ENCODE peak calls at places on chromosomes 7 and 10, in ten cellular contexts. One of them, this sample, is unnamed. For H3K9me3 and H3K36me3, the result is how much of the 10 kb centered on the place peaks cover.

GRCh38 chr7:41769162-41769561 is 66.3 kb upstream of the INHBA start:
- DNase-seq in endothelial cell of umbilical vein: no peak
- DNase-seq in K562: no peak
- DNase-seq in tibial artery: no peak
- DNase-seq in uterus: no peak
- DNase-seq in mucosa of descending colon: no peak
- DNase-seq in trophoblast cell: no peak
- DNase-seq in cardiac muscle cell: no peak
- DNase-seq in pancreas: no peak
- DNase-seq in HCT116: no peak
- DNase-seq in this sample: no peak

GRCh38 chr10:132872658-132873057 is 69.7 kb downstream of the CFAP46 start:
- DNase-seq in cardiac muscle cell: no peak
- DNase-seq in mucosa of descending colon: no peak
- DNase-seq in tibial artery: peak
- DNase-seq in endothelial cell of umbilical vein: no peak
- DNase-seq in pancreas: peak
- DNase-seq in HCT116: no peak
- DNase-seq in K562: no peak
- DNase-seq in uterus: no peak
- DNase-seq in trophoblast cell: no peak
- DNase-seq in this sample: no peak

GRCh38 chr10:3876563-3876962 is 91.6 kb upstream of the KLF6 start:
- DNase-seq in trophoblast cell: peak
- DNase-seq in mucosa of descending colon: no peak
- DNase-seq in cardiac muscle cell: no peak
- DNase-seq in endothelial cell of umbilical vein: no peak
- DNase-seq in tibial artery: no peak
- DNase-seq in HCT116: no peak
- DNase-seq in K562: no peak
- DNase-seq in uterus: no peak
- DNase-seq in pancreas: no peak
- DNase-seq in this sample: no peak

GRCh38 chr10:21758239-21758638 is 224.2 kb downstream of the MLLT10 start:
- DNase-seq in cardiac muscle cell: no peak
- DNase-seq in HCT116: no peak
- DNase-seq in endothelial cell of umbilical vein: no peak
- DNase-seq in tibial artery: no peak
- DNase-seq in trophoblast cell: no peak
- DNase-seq in mucosa of descending colon: no peak
- DNase-seq in uterus: no peak
- DNase-seq in pancreas: no peak
- DNase-seq in K562: no peak
- DNase-seq in this sample: no peak

GRCh38 chr10:69272620-69273019 is 5.7 kb upstream of the HK1 start:
- DNase-seq in HCT116: no peak
- DNase-seq in trophoblast cell: peak
- DNase-seq in mucosa of descending colon: no peak
- DNase-seq in tibial artery: no peak
- DNase-seq in pancreas: no peak
- DNase-seq in uterus: no peak
- DNase-seq in endothelial cell of umbilical vein: peak
- DNase-seq in cardiac muscle cell: peak
- DNase-seq in K562: no peak
- DNase-seq in this sample: no peak

GRCh38 chr10:107067843-107068242 is 96.7 kb downstream of the SORCS1 start:
- DNase-seq in K562: no peak
- DNase-seq in trophoblast cell: no peak
- DNase-seq in uterus: no peak
- DNase-seq in HCT116: no peak
- DNase-seq in endothelial cell of umbilical vein: no peak
- DNase-seq in mucosa of descending colon: no peak
- DNase-seq in cardiac muscle cell: no peak
- DNase-seq in pancreas: no peak
- DNase-seq in tibial artery: no peak
- DNase-seq in this sample: no peak

GRCh38 chr10:71921319-71922027 is 42.7 kb upstream of the CHST3 start:
- DNase-seq in K562: no peak
- DNase-seq in uterus: peak
- DNase-seq in endothelial cell of umbilical vein: no peak
- DNase-seq in tibial artery: peak
- DNase-seq in HCT116: no peak
- DNase-seq in trophoblast cell: no peak
- DNase-seq in pancreas: no peak
- DNase-seq in mucosa of descending colon: peak
- DNase-seq in cardiac muscle cell: peak
- DNase-seq in this sample: peak

GRCh38 chr10:118163227-118163626 is 116.5 kb upstream of the RAB11FIP2 start:
- DNase-seq in cardiac muscle cell: no peak
- DNase-seq in endothelial cell of umbilical vein: no peak
- DNase-seq in pancreas: no peak
- DNase-seq in tibial artery: no peak
- DNase-seq in trophoblast cell: no peak
- DNase-seq in mucosa of descending colon: no peak
- DNase-seq in K562: no peak
- DNase-seq in HCT116: no peak
- DNase-seq in uterus: no peak
- DNase-seq in this sample: peak

GRCh38 chr7:93365341-93365740 is 133.2 kb downstream of the VPS50 start:
- DNase-seq in HCT116: no peak
- DNase-seq in mucosa of descending colon: no peak
- DNase-seq in tibial artery: no peak
- DNase-seq in uterus: no peak
- DNase-seq in trophoblast cell: no peak
- DNase-seq in cardiac muscle cell: no peak
- DNase-seq in endothelial cell of umbilical vein: no peak
- DNase-seq in pancreas: no peak
- DNase-seq in K562: no peak
- DNase-seq in this sample: no peak

GRCh38 chr7:93359520-93360198 is 127.5 kb downstream of the VPS50 start:
- DNase-seq in trophoblast cell: no peak
- DNase-seq in endothelial cell of umbilical vein: no peak
- DNase-seq in HCT116: no peak
- DNase-seq in uterus: no peak
- DNase-seq in cardiac muscle cell: no peak
- DNase-seq in pancreas: no peak
- DNase-seq in mucosa of descending colon: no peak
- DNase-seq in tibial artery: no peak
- DNase-seq in K562: no peak
- DNase-seq in this sample: no peak

GRCh38 chr7:93366816-93367215 is 134.7 kb downstream of the VPS50 start:
- DNase-seq in trophoblast cell: no peak
- DNase-seq in uterus: no peak
- DNase-seq in K562: no peak
- DNase-seq in tibial artery: no peak
- DNase-seq in HCT116: no peak
- DNase-seq in mucosa of descending colon: no peak
- DNase-seq in pancreas: no peak
- DNase-seq in endothelial cell of umbilical vein: no peak
- DNase-seq in cardiac muscle cell: no peak
- DNase-seq in this sample: no peak

GRCh38 chr7:93361853-93362252 is 129.7 kb downstream of the VPS50 start:
- DNase-seq in mucosa of descending colon: no peak
- DNase-seq in trophoblast cell: no peak
- DNase-seq in uterus: no peak
- DNase-seq in HCT116: no peak
- DNase-seq in cardiac muscle cell: no peak
- DNase-seq in endothelial cell of umbilical vein: no peak
- DNase-seq in K562: no peak
- DNase-seq in tibial artery: no peak
- DNase-seq in pancreas: no peak
- DNase-seq in this sample: no peak

DNA sequence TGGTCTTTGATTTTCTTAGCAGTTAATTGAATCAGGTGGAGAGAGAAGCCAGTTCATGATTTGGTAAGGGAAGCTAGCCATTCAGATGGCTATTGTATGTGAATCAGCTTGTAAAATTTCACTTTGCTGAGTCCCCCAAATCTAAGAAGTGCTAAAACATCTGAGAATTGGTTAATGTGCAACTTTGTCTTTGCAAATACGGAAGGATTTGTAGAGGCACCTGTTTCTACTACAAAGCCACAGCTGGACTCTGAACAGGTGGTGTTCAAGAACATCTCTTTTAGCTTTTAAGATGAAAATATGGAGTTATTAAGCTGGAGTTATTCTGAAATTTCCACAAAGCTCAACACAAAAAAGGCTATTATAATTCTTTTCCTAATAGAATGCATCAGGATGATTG is 132.6 kb downstream of the VPS50 start:
- DNase-seq in cardiac muscle cell: no peak
- DNase-seq in mucosa of descending colon: no peak
- DNase-seq in endothelial cell of umbilical vein: no peak
- DNase-seq in K562: no peak
- DNase-seq in uterus: no peak
- DNase-seq in tibial artery: no peak
- DNase-seq in HCT116: no peak
- DNase-seq in trophoblast cell: no peak
- DNase-seq in pancreas: no peak
- DNase-seq in this sample: no peak
- H3K4me3 ChIP-seq in cardiac muscle cell: no peak
- H3K4me3 ChIP-seq in mucosa of descending colon: no peak
- H3K4me3 ChIP-seq in endothelial cell of umbilical vein: no peak
- H3K4me3 ChIP-seq in K562: no peak
- H3K4me3 ChIP-seq in uterus: no peak
- H3K4me3 ChIP-seq in tibial artery: no peak
- H3K4me3 ChIP-seq in HCT116: no peak
- H3K4me3 ChIP-seq in trophoblast cell: no peak
- H3K4me3 ChIP-seq in pancreas: no peak
- H3K4me3 ChIP-seq in this sample: no peak

GRCh38 chr7:57412618-57413017 is 37.4 kb upstream of the ZNF716 start:
- DNase-seq in cardiac muscle cell: no peak
- DNase-seq in pancreas: no peak
- DNase-seq in K562: no peak
- DNase-seq in HCT116: no peak
- DNase-seq in tibial artery: no peak
- DNase-seq in uterus: no peak
- DNase-seq in trophoblast cell: no peak
- DNase-seq in mucosa of descending colon: no peak
- DNase-seq in endothelial cell of umbilical vein: no peak
- DNase-seq in this sample: no peak

GRCh38 chr7:57414415-57414814 is 35.6 kb upstream of the ZNF716 start:
- DNase-seq in cardiac muscle cell: no peak
- DNase-seq in tibial artery: no peak
- DNase-seq in endothelial cell of umbilical vein: no peak
- DNase-seq in pancreas: no peak
- DNase-seq in uterus: no peak
- DNase-seq in mucosa of descending colon: no peak
- DNase-seq in trophoblast cell: no peak
- DNase-seq in K562: no peak
- DNase-seq in HCT116: no peak
- DNase-seq in this sample: no peak

GRCh38 chr7:57413529-57414398 is 36.2 kb upstream of the ZNF716 start:
- DNase-seq in tibial artery: no peak
- DNase-seq in K562: no peak
- DNase-seq in cardiac muscle cell: no peak
- DNase-seq in mucosa of descending colon: no peak
- DNase-seq in uterus: no peak
- DNase-seq in trophoblast cell: no peak
- DNase-seq in endothelial cell of umbilical vein: no peak
- DNase-seq in HCT116: no peak
- DNase-seq in pancreas: no peak
- DNase-seq in this sample: no peak

GRCh38 chr7:57414852-57415251 is 35.1 kb upstream of the ZNF716 start:
- DNase-seq in trophoblast cell: no peak
- DNase-seq in mucosa of descending colon: no peak
- DNase-seq in tibial artery: no peak
- DNase-seq in endothelial cell of umbilical vein: no peak
- DNase-seq in K562: no peak
- DNase-seq in HCT116: no peak
- DNase-seq in uterus: no peak
- DNase-seq in cardiac muscle cell: no peak
- DNase-seq in pancreas: no peak
- DNase-seq in this sample: no peak

DNA sequence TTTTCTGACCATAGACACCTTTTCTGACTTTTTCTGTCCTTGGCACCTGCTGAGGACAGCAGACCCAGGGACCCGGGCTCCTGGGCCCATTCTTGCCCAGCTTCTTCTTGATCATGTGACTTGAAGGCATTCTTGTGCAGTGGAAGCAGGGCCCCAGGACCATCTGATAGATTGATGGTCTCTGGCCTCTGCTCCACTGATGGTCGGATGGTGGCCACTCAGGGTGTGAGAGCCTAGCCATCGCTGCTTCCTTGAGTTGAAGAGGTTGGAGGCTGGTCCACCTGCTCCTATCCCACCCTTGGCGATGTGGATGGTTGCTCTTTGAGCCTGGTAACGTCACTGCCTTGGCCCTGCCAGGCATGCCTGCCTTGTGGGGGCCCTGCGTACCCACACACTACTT is 37.8 kb upstream of the ZNF716 start:
- DNase-seq in cardiac muscle cell: no peak
- DNase-seq in uterus: no peak
- DNase-seq in K562: no peak
- DNase-seq in tibial artery: no peak
- DNase-seq in endothelial cell of umbilical vein: no peak
- DNase-seq in HCT116: no peak
- DNase-seq in mucosa of descending colon: no peak
- DNase-seq in trophoblast cell: no peak
- DNase-seq in pancreas: no peak
- DNase-seq in this sample: no peak
- H3K9me3 ChIP-seq in cardiac muscle cell: under half
- H3K9me3 ChIP-seq in uterus: under half
- H3K9me3 ChIP-seq in K562: under half
- H3K9me3 ChIP-seq in tibial artery: under half
- H3K9me3 ChIP-seq in endothelial cell of umbilical vein: under half
- H3K9me3 ChIP-seq in HCT116: under half
- H3K9me3 ChIP-seq in mucosa of descending colon: under half
- H3K9me3 ChIP-seq in trophoblast cell: half or more
- H3K9me3 ChIP-seq in pancreas: under half
- H3K9me3 ChIP-seq in this sample: under half

GRCh38 chr7:44486001-44486400 is 4.5 kb downstream of the NUDCD3 start:
- DNase-seq in uterus: no peak
- DNase-seq in mucosa of descending colon: no peak
- DNase-seq in endothelial cell of umbilical vein: no peak
- DNase-seq in HCT116: no peak
- DNase-seq in pancreas: no peak
- DNase-seq in trophoblast cell: no peak
- DNase-seq in K562: no peak
- DNase-seq in cardiac muscle cell: no peak
- DNase-seq in tibial artery: no peak
- DNase-seq in this sample: no peak
- H3K36me3 ChIP-seq in uterus: under half
- H3K36me3 ChIP-seq in mucosa of descending colon: under half
- H3K36me3 ChIP-seq in endothelial cell of umbilical vein: under half
- H3K36me3 ChIP-seq in HCT116: under half
- H3K36me3 ChIP-seq in pancreas: under half
- H3K36me3 ChIP-seq in trophoblast cell: under half
- H3K36me3 ChIP-seq in K562: half or more
- H3K36me3 ChIP-seq in cardiac muscle cell: under half
- H3K36me3 ChIP-seq in tibial artery: under half
- H3K36me3 ChIP-seq in this sample: half or more

DNA sequence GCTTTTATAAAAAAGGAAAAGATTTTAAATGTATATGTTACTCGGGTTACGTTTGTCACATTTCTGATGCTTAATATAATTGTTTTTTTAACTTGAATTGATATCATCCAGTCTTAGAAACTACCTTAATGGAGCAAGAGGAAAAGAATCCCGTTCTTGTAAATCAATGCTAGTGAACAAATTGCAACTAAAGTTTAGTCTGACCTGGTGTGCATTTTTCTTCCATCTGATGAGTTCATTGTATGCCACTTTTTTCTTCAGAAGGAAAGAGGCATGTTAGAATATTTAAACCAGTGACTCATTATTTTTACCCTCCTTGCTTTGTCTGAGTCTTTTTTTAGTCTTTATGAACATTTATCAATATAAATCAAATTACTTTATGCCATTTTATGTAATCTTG is 34.7 kb downstream of the NET1 start:
- DNase-seq in mucosa of descending colon: no peak
- DNase-seq in pancreas: no peak
- DNase-seq in HCT116: no peak
- DNase-seq in trophoblast cell: peak
- DNase-seq in K562: no peak
- DNase-seq in endothelial cell of umbilical vein: peak
- DNase-seq in cardiac muscle cell: peak
- DNase-seq in uterus: no peak
- DNase-seq in tibial artery: no peak
- DNase-seq in this sample: no peak
- H3K4me3 ChIP-seq in mucosa of descending colon: peak
- H3K4me3 ChIP-seq in pancreas: peak
- H3K4me3 ChIP-seq in HCT116: peak
- H3K4me3 ChIP-seq in trophoblast cell: no peak
- H3K4me3 ChIP-seq in K562: peak
- H3K4me3 ChIP-seq in endothelial cell of umbilical vein: peak
- H3K4me3 ChIP-seq in cardiac muscle cell: peak
- H3K4me3 ChIP-seq in uterus: peak
- H3K4me3 ChIP-seq in tibial artery: peak
- H3K4me3 ChIP-seq in this sample: peak

This sample was measured in MG63.